ENCODE peak calls at places on chromosomes 1 and 21, in five cellular contexts. C is PC-9, N is SK-N-SH, O is GM23248, J is HCT116. E is an unnamed sample.

GRCh38 chr1:206005234-206005633 is 2.0 kb upstream of the RAB7B start:
- DNase-seq in C (no peak), N (no peak), O (no peak), J (no peak), E (no peak)

GRCh38 chr1:53121319-53122172 is 20.9 kb downstream of the SLC1A7 start:
- DNase-seq in C (no peak), N (peak; percentile 62), O (peak; percentile 67), J (no peak), E (no peak)

GRCh38 chr1:178724734-178725602 is at the start of gene RALGPS2:
- DNase-seq in C (peak; percentile 57), N (peak; percentile 96), O (peak; percentile 89), J (no peak), E (peak; percentile 93)

GRCh38 chr1:24294228-24294672 is 24.9 kb upstream of the GRHL3 start:
- DNase-seq in C (peak; percentile 93), N (no peak), O (peak; percentile 98), J (no peak), E (no peak)

GRCh38 chr1:118115567-118116272 is 69.3 kb downstream of the SPAG17 start:
- DNase-seq in C (no peak), N (no peak), O (peak; percentile 74), J (no peak), E (no peak)

GRCh38 chr1:182764029-182764768 is 25.4 kb upstream of the NPL start:
- DNase-seq in C (no peak), N (no peak), O (no peak), J (no peak), E (no peak)

GRCh38 chr1:42788021-42788420 is 3.2 kb downstream of the TMEM269 start:
- DNase-seq in C (no peak), N (no peak), O (no peak), J (no peak), E (no peak)

GRCh38 chr1:92831762-92832536 is at the start of gene RPL5:
- DNase-seq in C (peak; percentile 93), N (peak; percentile 95), O (peak; percentile 99), J (peak; percentile 95), E (peak; percentile 98)

GRCh38 chr1:99465176-99465900 is 180.6 kb upstream of the PALMD start:
- DNase-seq in C (peak; percentile 76), N (peak; percentile 58), O (peak; percentile 94), J (no peak), E (no peak)

GRCh38 chr1:111982428-111982827 is 7.0 kb downstream of the KCND3 start:
- DNase-seq in C (no peak), N (no peak), O (no peak), J (no peak), E (no peak)

GRCh38 chr1:49187054-49187453 is 410.4 kb upstream of the BEND5 start:
- DNase-seq in C (no peak), N (no peak), O (no peak), J (no peak), E (no peak)

GRCh38 chr1:55679971-55680370 is 464.8 kb upstream of the USP24 start:
- DNase-seq in C (no peak), N (no peak), O (peak; percentile 50), J (no peak), E (no peak)

GRCh38 chr1:38015978-38016640 is 3.6 kb downstream of the UTP11 start:
- DNase-seq in C (no peak), N (no peak), O (no peak), J (no peak), E (no peak)

GRCh38 chr1:69743146-69743545 is 175.4 kb downstream of the LRRC7 start:
- DNase-seq in C (no peak), N (no peak), O (no peak), J (no peak), E (no peak)

GRCh38 chr1:51520700-51521248 is 1.7 kb upstream of the EPS15 start:
- DNase-seq in C (no peak), N (no peak), O (peak; percentile 49), J (no peak), E (no peak)

GRCh38 chr1:112704511-112704907 is 2.4 kb downstream of the RHOC start:
- DNase-seq in C (no peak), N (no peak), O (no peak), J (no peak), E (no peak)

GRCh38 chr1:116767782-116768382 is 13.7 kb downstream of the CD2 start:
- DNase-seq in C (no peak), N (no peak), O (no peak), J (no peak), E (no peak)

GRCh38 chr1:175933801-175934200 is 190.4 kb upstream of the TNR start:
- DNase-seq in C (no peak), N (no peak), O (peak; percentile 17), J (no peak), E (no peak)

GRCh38 chr1:31663622-31664452 is 19.2 kb upstream of the PEF1 start:
- DNase-seq in C (no peak), N (peak; percentile 93), O (peak; percentile 65), J (peak; percentile 13), E (peak; percentile 60)

GRCh38 chr1:172851871-172852270 is 193.0 kb downstream of the FASLG start:
- DNase-seq in C (no peak), N (no peak), O (no peak), J (no peak), E (no peak)

GRCh38 chr1:15206418-15207030 is 40.5 kb upstream of the FHAD1 start:
- DNase-seq in C (peak; percentile 88), N (no peak), O (no peak), J (no peak), E (no peak)

GRCh38 chr1:232579958-232580705 is 49.8 kb downstream of the SIPA1L2 start:
- DNase-seq in C (no peak), N (no peak), O (no peak), J (no peak), E (no peak)

GRCh38 chr1:44270666-44271628 is 57.7 kb downstream of the DMAP1 start:
- DNase-seq in C (no peak), N (no peak), O (peak; percentile 49), J (no peak), E (no peak)

GRCh38 chr1:226135059-226135651 is 51.4 kb downstream of the ACBD3 start:
- DNase-seq in C (no peak), N (peak; percentile 80), O (no peak), J (no peak), E (no peak)

GRCh38 chr1:234975941-234976871 is 152.4 kb downstream of the TOMM20 start:
- DNase-seq in C (no peak), N (no peak), O (no peak), J (no peak), E (no peak)

GRCh38 chr1:245153645-245154428 is 948 bp upstream of the KIF26B start:
- DNase-seq in C (no peak), N (peak; percentile 74), O (peak; percentile 62), J (no peak), E (no peak)

GRCh38 chr1:204426035-204426436 is 14.4 kb upstream of the PPP1R15B start:
- DNase-seq in C (peak; percentile 74), N (no peak), O (peak; percentile 90), J (no peak), E (no peak)

GRCh38 chr1:183913556-183913955 is 108.6 kb downstream of the RGL1 start:
- DNase-seq in C (no peak), N (no peak), O (peak; percentile 71), J (no peak), E (no peak)

GRCh38 chr1:183476081-183476480 is 3.8 kb downstream of the SMG7 start:
- DNase-seq in C (no peak), N (no peak), O (no peak), J (no peak), E (no peak)

GRCh38 chr1:59298178-59298583 is 1.3 kb downstream of the FGGY start:
- DNase-seq in C (no peak), N (no peak), O (peak; percentile 9), J (no peak), E (no peak)

GRCh38 chr21:15063821-15064575 is 802 bp downstream of the NRIP1 start:
- DNase-seq in C (no peak), N (peak; percentile 35), O (peak; percentile 76), J (no peak), E (no peak)

GRCh38 chr21:22813201-22813600 is 1815.0 kb downstream of the NCAM2 start:
- DNase-seq in C (no peak), N (no peak), O (no peak), J (no peak), E (no peak)

GRCh38 chr1:78840447-78841251 is 165.9 kb downstream of the ADGRL4 start:
- DNase-seq in C (no peak), N (no peak), O (peak; percentile 78), J (no peak), E (no peak)

GRCh38 chr1:238201992-238202391 is 311.3 kb upstream of the ZP4 start:
- DNase-seq in C (no peak), N (no peak), O (no peak), J (no peak), E (no peak)
- H3K9me2 ChIP-seq in C (peaks cover 4% of the 10 kb centered on the region), N (no peaks in the 10 kb centered on the region), O (no peaks in the 10 kb centered on the region), J (no peaks in the 10 kb centered on the region), E (no peaks in the 10 kb centered on the region)

GRCh38 chr1:114043548-114043947 is 64.3 kb downstream of the OLFML3 start:
- DNase-seq in C (no peak), N (no peak), O (no peak), J (no peak), E (no peak)
- H3K9me2 ChIP-seq in C (no peaks in the 10 kb centered on the region), N (no peaks in the 10 kb centered on the region), O (no peaks in the 10 kb centered on the region), J (no peaks in the 10 kb centered on the region), E (no peaks in the 10 kb centered on the region)

GRCh38 chr1:114040273-114041043 is 61.2 kb downstream of the OLFML3 start:
- DNase-seq in C (peak; percentile 93), N (no peak), O (peak; percentile 75), J (no peak), E (no peak)

GRCh38 chr1:114037952-114038867 is 58.9 kb downstream of the OLFML3 start:
- DNase-seq in C (peak; percentile 63), N (no peak), O (no peak), J (no peak), E (no peak)

GRCh38 chr1:114037503-114037890 is 58.2 kb downstream of the OLFML3 start:
- DNase-seq in C (no peak), N (no peak), O (no peak), J (no peak), E (no peak)

GRCh38 chr1:114043046-114043445 is 63.8 kb downstream of the OLFML3 start:
- DNase-seq in C (no peak), N (no peak), O (no peak), J (no peak), E (no peak)
- H3K9me2 ChIP-seq in C (no peaks in the 10 kb centered on the region), N (no peaks in the 10 kb centered on the region), O (no peaks in the 10 kb centered on the region), J (no peaks in the 10 kb centered on the region), E (no peaks in the 10 kb centered on the region)

DNA sequence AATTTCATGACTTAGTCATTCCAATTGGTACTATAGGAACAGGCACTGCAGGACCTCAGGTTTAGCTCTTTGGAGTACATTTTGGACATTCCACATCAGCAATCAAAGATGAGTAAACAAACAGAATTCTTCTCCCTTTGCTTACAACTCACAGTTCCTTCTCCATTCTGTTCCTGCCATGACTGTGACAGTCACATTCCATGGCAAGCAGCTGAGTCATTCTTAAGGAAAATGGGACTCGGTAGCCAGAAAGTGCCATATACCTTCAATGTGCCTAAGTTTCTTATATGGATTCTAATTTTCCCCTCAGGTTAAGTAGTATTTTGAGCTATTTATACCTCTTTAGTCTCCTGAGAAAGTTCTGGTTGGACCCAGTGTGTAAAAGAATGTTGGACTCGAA is 25.6 kb downstream of the CRCT1 start:
- DNase-seq in C (no peak), N (no peak), O (no peak), J (no peak), E (no peak)
- H3K9me2 ChIP-seq in C (no peaks in the 10 kb centered on the region), N (no peaks in the 10 kb centered on the region), O (no peaks in the 10 kb centered on the region), J (no peaks in the 10 kb centered on the region), E (no peaks in the 10 kb centered on the region)